ENCODE peak calls at places on chromosomes 4 and X, in four cellular contexts. D is GM12892, F is HepG2, J is K562. B is an unnamed sample.
A peak's percentile ranks its signal among the peaks of the same experiment; 100 is the strongest.

GRCh38 chrX:152632445-152633097 is 5.1 kb upstream of the GABRQ start:
- DNase-seq in D (no peak), F (peak; percentile 8), J (peak; percentile 60), B (no peak)

GRCh38 chr4:158211288-158211687 is 1.0 kb downstream of the TMEM144 start:
- DNase-seq in D (no peak), F (peak; percentile 37), J (peak; percentile 53), B (no peak)

GRCh38 chr4:26204911-26205368 is 115.9 kb upstream of the RBPJ start:
- DNase-seq in D (no peak), F (no peak), J (no peak), B (no peak)

GRCh38 chrX:65516756-65517155 is 17.8 kb downstream of the LAS1L start:
- DNase-seq in D (no peak), F (no peak), J (no peak), B (no peak)

GRCh38 chr4:108045687-108046024 is 56.0 kb downstream of the HADH start:
- DNase-seq in D (no peak), F (no peak), J (peak; percentile 11), B (no peak)

GRCh38 chr4:171809854-171810253 is 3.4 kb upstream of the GALNTL6 start:
- DNase-seq in D (no peak), F (no peak), J (no peak), B (no peak)

GRCh38 chr4:54929459-54929858 is 195.9 kb downstream of the KDR start:
- DNase-seq in D (no peak), F (no peak), J (no peak), B (no peak)

GRCh38 chrX:41799661-41800060 is 75.7 kb downstream of the GPR82 start:
- DNase-seq in D (no peak), F (no peak), J (no peak), B (no peak)

GRCh38 chr4:24010994-24011393 is 121.1 kb upstream of the PPARGC1A start:
- DNase-seq in D (no peak), F (no peak), J (no peak), B (no peak)

GRCh38 chr4:139835006-139835405 is 169.4 kb downstream of the MGST2 start:
- DNase-seq in D (no peak), F (peak; percentile 32), J (no peak), B (no peak)

GRCh38 chr4:119300072-119300387 is 21.9 kb downstream of the FABP2 start:
- DNase-seq in D (peak; percentile 1), F (no peak), J (peak; percentile 59), B (no peak)

GRCh38 chrX:103756736-103757135 is 19.9 kb upstream of the PLP1 start:
- DNase-seq in D (no peak), F (no peak), J (no peak), B (no peak)

GRCh38 chr4:26223160-26223559 is 97.7 kb upstream of the RBPJ start:
- DNase-seq in D (no peak), F (no peak), J (no peak), B (no peak)

GRCh38 chrX:151984328-151984727 is 9.9 kb upstream of the GABRE start:
- DNase-seq in D (no peak), F (peak; percentile 50), J (peak; percentile 57), B (no peak)

GRCh38 chr4:147754037-147754445 is 22.2 kb downstream of the ARHGAP10 start:
- DNase-seq in D (no peak), F (no peak), J (no peak), B (no peak)

GRCh38 chr4:89719536-89719935 is 117.4 kb downstream of the SNCA start:
- DNase-seq in D (no peak), F (no peak), J (no peak), B (no peak)

GRCh38 chrX:41858161-41858775 is 65.1 kb downstream of the CASK start:
- DNase-seq in D (no peak), F (no peak), J (no peak), B (no peak)

GRCh38 chr4:87375719-87376291 is 15.2 kb downstream of the HSD17B11 start:
- DNase-seq in D (no peak), F (peak; percentile 61), J (peak; percentile 63), B (no peak)

GRCh38 chr4:4492161-4492847 is 49.5 kb downstream of the STX18 start:
- DNase-seq in D (peak; percentile 14), F (no peak), J (no peak), B (peak; percentile 19)

GRCh38 chr4:8439914-8440490 is 521 bp downstream of the ACOX3 start:
- DNase-seq in D (no peak), F (peak; percentile 41), J (peak; percentile 63), B (no peak)

GRCh38 chrX:56765816-56766553 is 36.9 kb downstream of the NBDY start:
- DNase-seq in D (no peak), F (no peak), J (no peak), B (no peak)

GRCh38 chr4:38889143-38889542 is 21.5 kb downstream of the FAM114A1 start:
- DNase-seq in D (no peak), F (peak; percentile 74), J (no peak), B (peak; percentile 20)

GRCh38 chr4:87304659-87305277 is 17.9 kb downstream of the HSD17B13 start:
- DNase-seq in D (no peak), F (no peak), J (no peak), B (no peak)

GRCh38 chr4:69835766-69836165 is 24.2 kb downstream of the SULT1E1 start:
- DNase-seq in D (no peak), F (no peak), J (no peak), B (no peak)

GRCh38 chrX:132704769-132705168 is 215.9 kb upstream of the MBNL3 start:
- DNase-seq in D (no peak), F (no peak), J (no peak), B (no peak)

GRCh38 chr4:118846981-118847380 is 11.1 kb upstream of the SEC24D start:
- DNase-seq in D (no peak), F (no peak), J (no peak), B (no peak)

GRCh38 chr4:92184566-92184965 is 119.2 kb upstream of the GRID2 start:
- DNase-seq in D (no peak), F (no peak), J (peak; percentile 27), B (no peak)

GRCh38 chrX:46325312-46325877 is 219.8 kb downstream of the ZNF674 start:
- DNase-seq in D (no peak), F (peak; percentile 41), J (no peak), B (no peak)

GRCh38 chr4:145937990-145938611 is 522 bp downstream of the ZNF827 start:
- DNase-seq in D (peak; percentile 29), F (no peak), J (no peak), B (no peak)

GRCh38 chrX:30865020-30865419 is 24.0 kb downstream of the TAB3 start:
- DNase-seq in D (no peak), F (peak; percentile 21), J (peak; percentile 55), B (no peak)

GRCh38 chr4:54146139-54146538 is 46.2 kb downstream of the GSX2 start:
- DNase-seq in D (no peak), F (no peak), J (no peak), B (no peak)

GRCh38 chr4:7280906-7281305 is 88.6 kb downstream of the SORCS2 start:
- DNase-seq in D (no peak), F (no peak), J (no peak), B (no peak)

GRCh38 chrX:119237526-119238035 is 1.5 kb downstream of the PGRMC1 start:
- DNase-seq in D (no peak), F (no peak), J (peak; percentile 17), B (no peak)

DNA sequence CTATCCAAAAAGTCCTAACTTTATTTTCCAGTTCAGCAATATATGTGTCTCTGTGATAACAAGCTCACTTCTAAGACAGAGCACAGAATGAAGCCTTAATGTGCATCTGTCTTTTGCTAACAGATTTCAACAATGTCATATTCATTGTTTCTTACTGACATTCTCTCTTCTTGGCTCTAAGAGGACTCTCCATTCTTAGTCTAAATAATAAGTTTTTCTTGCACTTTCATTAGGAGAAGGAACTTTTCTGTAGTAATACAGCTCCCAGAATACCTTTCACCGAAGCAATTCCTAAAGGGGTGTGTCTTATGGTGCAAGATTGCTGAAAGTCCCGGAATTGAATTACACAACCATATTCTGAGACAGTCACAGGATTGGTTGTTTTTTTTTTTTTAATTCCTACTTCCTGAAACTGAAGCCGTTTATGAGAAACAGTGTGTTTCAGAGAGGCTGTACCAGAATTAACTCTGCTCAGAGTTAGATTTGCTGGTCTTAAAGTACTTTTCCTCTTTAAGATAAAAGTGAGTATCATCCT is at the start of gene ALPK1:
- DNase-seq in D (no peak), F (peak; percentile 33), J (peak; percentile 69), B (no peak)
- TF ChIP-seq TAF1 in D (no peak), F (no peak), J (no peak), B (no peak)

DNA sequence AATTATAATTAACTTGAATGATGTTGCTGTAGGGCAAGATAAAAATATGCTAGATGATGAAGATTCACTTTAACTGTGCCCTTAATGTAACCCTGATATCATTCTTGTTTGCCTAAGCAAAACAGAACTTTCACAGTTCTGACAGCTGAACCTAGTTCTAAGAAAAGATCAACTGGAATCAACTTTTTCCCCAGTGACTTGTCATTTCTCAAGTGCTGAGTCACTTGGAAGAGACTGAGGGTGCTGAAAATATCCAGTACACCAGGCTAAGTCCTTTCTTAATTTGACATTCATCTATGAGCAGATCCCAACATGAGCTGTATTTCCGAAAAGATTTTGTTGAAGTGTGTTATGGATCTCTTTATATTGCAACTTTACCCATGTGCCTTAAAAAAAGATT is 140.4 kb downstream of the MID1IP1 start:
- DNase-seq in D (no peak), F (no peak), J (peak; percentile 20), B (no peak)
- TF ChIP-seq POLR2AphosphoS5 in D (no peak), F (no peak), J (no peak), B (no peak)

DNA sequence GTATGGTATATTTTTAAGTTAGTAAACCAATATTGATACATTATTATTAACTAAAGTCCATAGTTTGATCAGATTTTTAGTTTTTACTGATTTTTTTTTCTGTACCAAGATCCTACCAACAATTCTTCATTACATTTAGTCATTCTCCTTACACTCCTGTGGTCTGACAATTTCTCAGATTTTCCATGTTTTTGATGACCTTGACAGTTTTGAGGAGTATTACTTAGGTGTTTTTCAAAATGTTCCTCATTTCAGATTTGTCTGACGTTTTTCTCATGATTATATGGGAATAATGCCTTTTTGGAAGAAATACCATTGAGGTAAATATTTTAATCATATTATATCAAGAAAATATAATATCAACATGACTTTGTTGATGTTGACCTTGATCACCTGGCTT is 423.8 kb downstream of the PPP4R3C start:
- DNase-seq in D (no peak), F (no peak), J (no peak), B (no peak)
- TF ChIP-seq POLR2A in D (no peak), F (no peak), J (no peak), B (no peak)

GRCh38 chrX:3743821-3744439 is 30.5 kb upstream of the PRKX start:
- DNase-seq in D (no peak), F (no peak), J (no peak), B (no peak)

GRCh38 chrX:3748052-3748559 is 34.7 kb upstream of the PRKX start:
- DNase-seq in D (no peak), F (no peak), J (no peak), B (no peak)
- TF ChIP-seq TAF1 in D (no peak), F (no peak), J (no peak), B (no peak)

B was measured in GM12891.